ENCODE peak calls at places on chromosomes 11 and 22, in six cellular contexts. E is HepG2, V is BJ, U is thoracic aorta, H is lower leg skin, L is tibial artery. X is an unnamed sample.

GRCh38 chr11:72578051-72578450 is 96.2 kb downstream of the PDE2A start:
- DNase-seq in E (no peak), V (no peak), U (no peak), H (peak; percentile 75), L (no peak), X (no peak)

GRCh38 chr11:115409116-115409663 is 95.0 kb downstream of the CADM1 start:
- DNase-seq in E (no peak), V (no peak), U (no peak), H (no peak), L (no peak), X (no peak)

GRCh38 chr11:4388221-4388620 is 5.3 kb downstream of the TRIM21 start:
- DNase-seq in E (no peak), V (no peak), U (no peak), H (no peak), L (no peak), X (no peak)

GRCh38 chr22:19879996-19880785 is 25.5 kb upstream of the GNB1L start:
- DNase-seq in E (peak; percentile 12), V (no peak), U (no peak), H (peak; percentile 85), L (peak; percentile 12), X (no peak)

GRCh38 chr11:6203327-6203726 is 2.0 kb upstream of the C11orf42 start:
- DNase-seq in E (no peak), V (no peak), U (no peak), H (no peak), L (no peak), X (no peak)

GRCh38 chr11:19763315-19763714 is 50.7 kb downstream of the NAV2 start:
- DNase-seq in E (no peak), V (no peak), U (no peak), H (no peak), L (no peak), X (no peak)

GRCh38 chr11:76577199-76577920 is 93.2 kb downstream of the LRRC32 start:
- DNase-seq in E (no peak), V (no peak), U (no peak), H (no peak), L (no peak), X (peak; percentile 97)

GRCh38 chr22:30245181-30245984 is 1.2 kb downstream of the LIF start:
- DNase-seq in E (peak; percentile 35), V (no peak), U (no peak), H (no peak), L (no peak), X (no peak)

GRCh38 chr11:86678823-86679222 is 6.4 kb upstream of the ME3 start:
- DNase-seq in E (no peak), V (no peak), U (no peak), H (no peak), L (no peak), X (no peak)

GRCh38 chr11:73233704-73234402 is 15.8 kb downstream of the P2RY2 start:
- DNase-seq in E (no peak), V (no peak), U (no peak), H (peak; percentile 76), L (no peak), X (no peak)

GRCh38 chr11:116602637-116602942 is 170.2 kb downstream of the BUD13 start:
- DNase-seq in E (no peak), V (no peak), U (no peak), H (peak; percentile 15), L (no peak), X (no peak)

GRCh38 chr11:120532511-120533196 is 21.1 kb downstream of the GRIK4 start:
- DNase-seq in E (peak; percentile 63), V (no peak), U (no peak), H (no peak), L (no peak), X (no peak)

GRCh38 chr22:45504703-45505341 is 2.1 kb downstream of the FBLN1 start:
- DNase-seq in E (no peak), V (no peak), U (no peak), H (no peak), L (peak; percentile 63), X (peak; percentile 48)

GRCh38 chr11:116697011-116697410 is 75.8 kb downstream of the BUD13 start:
- DNase-seq in E (no peak), V (no peak), U (no peak), H (no peak), L (no peak), X (peak; percentile 83)

GRCh38 chr22:42397332-42398246 is 34.6 kb downstream of the NFAM1 start:
- DNase-seq in E (no peak), V (no peak), U (no peak), H (no peak), L (peak; percentile 58), X (no peak)

GRCh38 chr22:43066844-43067385 is 22.3 kb downstream of the TTLL1 start:
- DNase-seq in E (no peak), V (no peak), U (no peak), H (no peak), L (no peak), X (peak; percentile 73)

GRCh38 chr11:57932105-57932504 is 91.6 kb upstream of the OR9Q1 start:
- DNase-seq in E (no peak), V (no peak), U (no peak), H (no peak), L (no peak), X (no peak)

GRCh38 chr11:32435511-32435946 is at the start of gene WT1:
- DNase-seq in E (no peak), V (no peak), U (no peak), H (no peak), L (no peak), X (no peak)

GRCh38 chr11:95668113-95668512 is 121.5 kb downstream of the FAM76B start:
- DNase-seq in E (no peak), V (no peak), U (no peak), H (no peak), L (no peak), X (no peak)

GRCh38 chr11:1652778-1653540 is 23.4 kb downstream of the KRTAP5-5 start:
- DNase-seq in E (peak; percentile 35), V (no peak), U (peak; percentile 21), H (peak; percentile 94), L (peak; percentile 71), X (peak; percentile 50)

GRCh38 chr11:1917523-1918435 is 1.7 kb upstream of the TNNT3 start:
- DNase-seq in E (no peak), V (no peak), U (no peak), H (no peak), L (no peak), X (no peak)

GRCh38 chr11:70186420-70186819 is 16.7 kb upstream of the FADD start:
- DNase-seq in E (no peak), V (no peak), U (no peak), H (no peak), L (no peak), X (no peak)

GRCh38 chr11:13745165-13745564 is 76.7 kb downstream of the FAR1 start:
- DNase-seq in E (no peak), V (no peak), U (no peak), H (no peak), L (no peak), X (peak; percentile 13)

GRCh38 chr11:128731041-128731663 is 37.3 kb downstream of the FLI1 start:
- DNase-seq in E (no peak), V (no peak), U (no peak), H (peak; percentile 69), L (no peak), X (no peak)

GRCh38 chr11:112277937-112278336 is 17.3 kb upstream of the PLET1 start:
- DNase-seq in E (peak; percentile 29), V (no peak), U (no peak), H (no peak), L (no peak), X (no peak)

DNA sequence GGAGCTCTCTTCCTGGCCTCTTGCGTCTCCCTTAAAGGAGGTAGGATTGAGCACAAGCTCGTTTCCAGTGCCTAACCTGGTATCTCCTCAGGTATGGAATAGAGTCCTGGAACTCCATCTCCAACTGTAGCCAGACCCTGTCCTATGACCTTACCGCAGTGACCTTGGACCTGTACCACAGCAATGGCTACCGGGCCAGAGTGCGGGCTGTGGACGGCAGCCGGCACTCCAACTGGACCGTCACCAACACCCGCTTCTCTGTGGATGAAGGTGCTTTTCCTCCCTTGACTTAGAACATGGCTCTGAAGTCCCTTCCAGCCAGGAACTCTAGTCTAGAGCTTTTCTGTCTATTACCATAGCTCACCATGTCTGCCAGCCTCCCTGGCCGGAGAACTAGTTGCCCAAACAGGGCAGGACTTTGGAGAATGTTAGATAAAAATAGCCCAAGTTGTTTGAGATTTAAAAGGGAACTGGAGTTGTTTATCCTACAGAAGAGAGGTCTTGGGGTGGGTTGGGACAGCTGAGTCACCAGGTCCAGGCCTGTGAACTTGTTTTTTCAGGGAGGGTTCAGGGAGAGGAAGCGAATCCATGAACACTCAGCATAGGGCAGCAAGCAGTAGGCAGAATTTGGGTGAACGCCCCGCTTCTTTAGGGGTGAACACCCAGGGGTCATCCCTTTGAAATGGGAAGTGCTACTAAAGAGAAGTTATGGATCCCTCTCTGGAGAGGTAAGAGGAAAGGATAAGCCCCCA is 3.3 kb downstream of the IL10RA start:
- DNase-seq in E (no peak), V (no peak), U (no peak), H (no peak), L (peak; percentile 53), X (no peak)
- H3K4me3 ChIP-seq in E (no peak overlapping the region), V (no peak overlapping the region), U (peak overlapping the region; percentile 70), H (no peak overlapping the region), L (peak overlapping the region; percentile 53), X (no peak overlapping the region)

DNA sequence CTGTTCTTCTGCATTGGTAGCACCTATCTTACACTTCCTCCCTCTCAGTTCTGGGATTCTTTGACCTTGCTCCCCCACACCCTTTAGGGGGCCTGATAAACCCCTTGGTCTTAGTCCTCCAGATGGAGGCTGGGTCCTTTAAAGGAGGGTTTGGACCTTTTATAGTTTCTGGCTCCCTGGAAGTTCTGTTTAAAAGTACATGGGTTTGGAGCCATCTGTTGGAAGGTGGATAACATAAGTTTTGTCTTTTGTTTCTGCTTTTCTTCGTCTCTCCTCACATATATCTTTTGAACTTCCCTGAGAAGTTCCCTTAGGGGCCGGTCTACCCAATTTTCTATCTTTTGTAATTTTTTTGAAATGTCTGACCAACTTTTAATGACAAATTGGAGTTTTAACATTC is 17.9 kb upstream of the HYLS1 start:
- DNase-seq in E (no peak), V (no peak), U (no peak), H (no peak), L (no peak), X (no peak)
- TF ChIP-seq CTCF in E (peak; percentile 21), V (no peak), U (no peak), H (no peak), L (no peak), X (no peak)

GRCh38 chr22:36628561-36629060 is 74.9 kb downstream of the CACNG2 start:
- DNase-seq in E (no peak), V (no peak), U (no peak), H (no peak), L (no peak), X (no peak)

GRCh38 chr22:36625102-36625501 is 78.5 kb downstream of the CACNG2 start:
- DNase-seq in E (no peak), V (no peak), U (no peak), H (no peak), L (no peak), X (no peak)

DNA sequence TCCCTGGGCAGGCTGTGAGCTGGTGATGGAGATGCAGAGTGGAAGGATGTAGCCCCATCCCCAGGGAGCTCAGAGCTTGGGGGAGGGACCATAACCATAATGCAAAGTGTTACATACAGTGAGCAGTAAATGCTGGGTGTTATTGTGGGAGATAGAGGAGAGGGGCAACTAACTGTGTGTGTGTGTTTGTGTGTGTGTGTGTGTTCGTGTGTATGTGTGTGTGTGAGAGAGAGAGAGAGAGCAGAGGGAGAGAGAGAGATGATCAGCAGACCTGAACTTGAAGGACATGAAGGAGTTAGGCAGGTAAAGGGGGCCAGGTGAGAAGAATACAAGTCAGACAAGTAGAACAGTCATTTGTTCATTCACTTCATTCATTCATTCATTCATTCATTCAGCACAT is 74.2 kb downstream of the CACNG2 start:
- DNase-seq in E (no peak), V (no peak), U (no peak), H (no peak), L (no peak), X (no peak)
- H3K4me3 ChIP-seq in E (no peak overlapping the region), V (no peak overlapping the region), U (no peak overlapping the region), H (no peak overlapping the region), L (no peak overlapping the region), X (no peak overlapping the region)

GRCh38 chr11:45266693-45267451 is 19.3 kb downstream of the SYT13 start:
- DNase-seq in E (peak; percentile 5), V (no peak), U (no peak), H (no peak), L (no peak), X (no peak)
- TF ChIP-seq CTCF in E (peak; percentile 46), V (peak; percentile 28), U (no peak), H (no peak), L (no peak), X (peak; percentile 12)

X was measured in epithelial cell of esophagus.